ENCODE peak calls at places on chromosomes 13 and 19, in eight cellular contexts. R is fibroblast of lung; C is aorta; Q is psoas muscle; H is heart left ventricle; X is A673; O is left lung; J is effector memory CD4-positive, alpha-beta T cell. G is an unnamed sample.

GRCh38 chr19:46495789-46496099 is at the start of gene PNMA8B:
- DNase-seq in R (peak; percentile 43), C (peak; percentile 77), Q (peak; percentile 69), H (peak; percentile 64), X (peak; percentile 88), O (peak; percentile 45), J (no peak), G (peak; percentile 99)

GRCh38 chr19:11064831-11065303 is 24.4 kb upstream of the LDLR start:
- DNase-seq in R (peak; percentile 29), C (no peak), Q (peak; percentile 28), H (no peak), X (no peak), O (no peak), J (no peak), G (peak; percentile 77)

GRCh38 chr13:109919715-109920375 is 133.5 kb upstream of the IRS2 start:
- DNase-seq in R (peak; percentile 59), C (no peak), Q (no peak), H (no peak), X (no peak), O (no peak), J (no peak), G (no peak)

GRCh38 chr13:64925284-64925683 is 2304.9 kb downstream of the PCDH9 start:
- DNase-seq in R (peak; percentile 25), C (no peak), Q (no peak), H (no peak), X (peak; percentile 9), O (no peak), J (no peak), G (peak; percentile 8)

GRCh38 chr13:94598281-94598680 is 2.3 kb upstream of the TGDS start:
- DNase-seq in R (peak; percentile 28), C (no peak), Q (no peak), H (no peak), X (no peak), O (no peak), J (no peak), G (no peak)

GRCh38 chr13:46571189-46571901 is 18.4 kb downstream of the LRCH1 start:
- DNase-seq in R (peak; percentile 83), C (no peak), Q (no peak), H (peak; percentile 40), X (peak; percentile 49), O (no peak), J (no peak), G (no peak)

GRCh38 chr13:40469581-40470282 is 196.7 kb downstream of the FOXO1 start:
- DNase-seq in R (peak; percentile 56), C (no peak), Q (no peak), H (no peak), X (no peak), O (no peak), J (no peak), G (no peak)

GRCh38 chr19:2385053-2385721 is 25.1 kb downstream of the TMPRSS9 start:
- DNase-seq in R (peak; percentile 85), C (no peak), Q (peak; percentile 27), H (no peak), X (peak; percentile 83), O (no peak), J (no peak), G (peak; percentile 99)

GRCh38 chr19:55638864-55639359 is 1.9 kb upstream of the ZNF580 start:
- DNase-seq in R (peak; percentile 28), C (peak; percentile 50), Q (peak; percentile 60), H (no peak), X (peak; percentile 87), O (no peak), J (no peak), G (peak; percentile 69)

DNA sequence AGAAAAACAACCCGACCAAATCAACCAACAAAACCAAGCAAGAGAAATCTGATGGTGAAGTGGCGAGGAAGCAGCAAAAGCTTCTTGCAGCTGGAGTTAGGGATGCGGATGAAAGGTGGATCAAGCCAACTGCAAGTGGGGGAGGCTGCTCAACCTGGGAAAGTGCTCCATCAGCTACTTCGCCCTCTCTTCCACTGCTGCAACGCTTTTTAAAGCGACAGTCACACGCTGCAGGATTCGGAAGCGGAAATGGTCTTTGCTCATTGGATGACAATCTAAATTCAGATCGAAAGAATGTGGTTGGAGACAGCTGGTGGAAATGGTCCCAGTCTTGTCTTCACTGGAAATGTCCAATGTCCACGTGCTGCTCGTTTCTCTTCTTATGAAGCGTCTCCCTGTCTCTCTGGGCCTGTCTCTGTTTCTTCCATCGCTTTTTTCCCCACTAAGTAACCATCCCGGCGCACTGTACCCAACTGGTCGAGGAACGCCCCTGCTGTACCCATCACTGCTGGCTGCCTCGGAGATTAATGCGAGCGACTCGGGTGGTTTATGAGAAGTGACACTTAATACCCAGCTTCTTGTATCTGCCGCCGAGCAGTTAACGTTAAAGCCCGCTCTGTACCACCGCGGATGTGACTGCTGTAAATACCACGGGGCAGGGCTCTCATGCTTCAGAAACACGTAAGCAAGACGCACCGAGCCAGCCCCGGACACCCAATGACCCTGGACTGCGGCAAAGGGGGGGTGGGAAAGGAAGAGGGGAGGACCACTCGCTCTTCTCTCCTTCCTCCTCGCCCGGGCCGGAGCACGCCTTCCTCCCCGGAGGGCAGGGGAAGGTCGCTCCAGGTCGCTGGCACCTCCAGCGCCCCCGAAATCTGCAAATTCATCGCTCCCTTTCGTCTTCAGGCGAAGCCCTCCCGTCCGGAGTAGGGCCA is 1.9 kb upstream of the FGF9 start:
- DNase-seq in R (peak; percentile 47), C (no peak), Q (peak; percentile 41), H (peak; percentile 37), X (no peak), O (peak; percentile 58), J (peak; percentile 4), G (peak; percentile 72)
- H3K27me3 ChIP-seq in R (peaks cover 19% of the 10 kb centered on the region), C (peaks cover 2% of the 10 kb centered on the region), Q (peaks cover 2% of the 10 kb centered on the region), H (peaks cover 40% of the 10 kb centered on the region), X (peaks cover 46% of the 10 kb centered on the region), O (peaks cover 97% of the 10 kb centered on the region), J (no peaks in the 10 kb centered on the region), G (peaks cover 63% of the 10 kb centered on the region)

GRCh38 chr19:42066075-42066754 is 3.8 kb downstream of the GRIK5 start:
- DNase-seq in R (peak; percentile 26), C (no peak), Q (no peak), H (no peak), X (peak; percentile 36), O (no peak), J (no peak), G (peak; percentile 92)

GRCh38 chr19:42064432-42064831 is 5.6 kb downstream of the GRIK5 start:
- DNase-seq in R (no peak), C (no peak), Q (no peak), H (no peak), X (no peak), O (no peak), J (no peak), G (no peak)

GRCh38 chr19:42067315-42067888 is 2.6 kb downstream of the GRIK5 start:
- DNase-seq in R (no peak), C (no peak), Q (no peak), H (no peak), X (no peak), O (no peak), J (no peak), G (no peak)

GRCh38 chr19:42065051-42065450 is 5.0 kb downstream of the GRIK5 start:
- DNase-seq in R (no peak), C (no peak), Q (no peak), H (no peak), X (no peak), O (no peak), J (no peak), G (no peak)

DNA sequence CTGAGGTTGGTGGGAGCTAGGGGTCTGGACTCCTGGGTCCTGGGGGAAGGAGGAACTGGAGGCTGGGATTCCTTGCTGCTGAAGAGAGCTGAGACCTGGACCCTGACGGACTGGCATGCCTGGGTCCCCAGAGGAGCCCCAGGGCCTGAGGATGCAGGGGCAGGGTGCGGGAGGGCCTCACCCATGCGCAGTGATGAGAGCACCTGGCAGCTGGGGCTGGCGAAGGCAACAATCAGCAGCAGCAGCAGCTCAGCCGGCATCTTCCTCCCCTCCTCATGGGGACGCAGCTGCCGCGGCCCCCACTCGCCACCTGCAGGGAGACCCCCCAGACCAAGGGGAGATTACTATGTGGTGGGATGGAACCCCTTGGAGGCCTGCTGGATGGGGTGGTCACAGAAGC is 4.5 kb downstream of the GRIK5 start:
- DNase-seq in R (no peak), C (no peak), Q (no peak), H (no peak), X (no peak), O (no peak), J (no peak), G (no peak)
- H3K36me3 ChIP-seq in R (no peaks in the 10 kb centered on the region), C (no peaks in the 10 kb centered on the region), Q (no peaks in the 10 kb centered on the region), H (no peaks in the 10 kb centered on the region), X (peaks cover 22% of the 10 kb centered on the region), O (no peaks in the 10 kb centered on the region), J (no peaks in the 10 kb centered on the region), G (peaks cover 19% of the 10 kb centered on the region)

DNA sequence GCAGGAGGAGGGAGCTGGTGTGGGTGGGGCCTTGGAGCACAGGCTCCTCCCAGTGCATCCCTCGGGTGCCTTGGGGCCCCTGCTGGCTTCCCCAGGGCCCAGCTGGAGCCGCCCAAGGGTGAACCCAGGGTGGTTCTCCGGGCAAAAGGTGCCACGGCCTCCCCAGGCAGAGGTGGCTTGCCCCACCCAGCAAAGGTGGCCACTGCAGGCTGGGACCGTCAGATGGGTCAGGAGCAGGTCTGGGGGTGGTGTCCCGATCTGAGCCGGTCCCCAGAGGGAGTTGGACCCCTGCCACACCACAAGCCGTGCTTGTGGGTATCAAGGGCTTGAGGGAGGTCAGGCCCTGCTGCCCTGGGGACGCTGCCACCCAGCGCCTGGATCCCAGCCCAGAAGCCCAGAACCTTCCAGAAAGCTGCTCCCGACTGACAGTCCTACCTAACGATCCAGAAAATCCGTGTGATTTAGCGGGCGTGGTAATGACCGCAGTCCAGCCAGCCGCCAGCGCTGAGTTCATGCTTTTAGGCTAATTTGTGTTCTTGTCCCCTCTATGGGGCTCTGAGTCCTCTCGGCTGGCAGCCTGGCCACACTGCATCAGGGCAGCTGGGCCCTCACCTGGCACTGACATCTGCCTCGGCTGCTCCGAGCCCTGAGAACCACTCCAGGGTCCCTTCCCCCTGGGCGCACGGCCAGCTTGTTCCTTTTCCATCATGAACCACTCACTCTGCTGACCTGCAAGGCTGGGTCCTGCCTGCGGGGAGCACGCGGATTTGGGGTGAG is 5.0 kb upstream of the GRIN3B start:
- DNase-seq in R (peak; percentile 33), C (no peak), Q (no peak), H (no peak), X (no peak), O (peak; percentile 63), J (no peak), G (no peak)
- H3K27me3 ChIP-seq in R (peaks cover 24% of the 10 kb centered on the region), C (no peaks in the 10 kb centered on the region), Q (peaks cover 13% of the 10 kb centered on the region), H (peaks cover 44% of the 10 kb centered on the region), X (peaks cover 40% of the 10 kb centered on the region), O (peaks cover 57% of the 10 kb centered on the region), J (peaks cover 7% of the 10 kb centered on the region), G (peaks cover 22% of the 10 kb centered on the region)

GRCh38 chr19:38850231-38850975 is 617 bp upstream of the HNRNPL start:
- DNase-seq in R (peak; percentile 100), C (peak; percentile 99), Q (peak; percentile 99), H (peak; percentile 100), X (peak; percentile 100), O (peak; percentile 100), J (peak; percentile 99), G (peak; percentile 93)

GRCh38 chr19:38850976-38851621 is 1.3 kb upstream of the HNRNPL start:
- DNase-seq in R (no peak), C (peak; percentile 64), Q (no peak), H (peak; percentile 50), X (peak; percentile 49), O (peak; percentile 50), J (peak; percentile 26), G (peak; percentile 49)

GRCh38 chr19:38849147-38849745 is 540 bp downstream of the HNRNPL start:
- DNase-seq in R (peak; percentile 86), C (peak; percentile 98), Q (peak; percentile 98), H (peak; percentile 97), X (peak; percentile 98), O (peak; percentile 98), J (peak; percentile 97), G (peak; percentile 98)

GRCh38 chr19:38848299-38849146 is 1.3 kb downstream of the HNRNPL start:
- DNase-seq in R (no peak), C (no peak), Q (no peak), H (no peak), X (peak; percentile 6), O (no peak), J (no peak), G (peak; percentile 24)

GRCh38 chr19:38849746-38850230 is at the start of gene HNRNPL:
- DNase-seq in R (no peak), C (peak; percentile 99), Q (peak; percentile 99), H (peak; percentile 100), X (no peak), O (peak; percentile 99), J (no peak), G (peak; percentile 100)
- H3K36me3 ChIP-seq in R (peaks cover 13% of the 10 kb centered on the region), C (peaks cover 7% of the 10 kb centered on the region), Q (peaks cover 6% of the 10 kb centered on the region), H (peaks cover 24% of the 10 kb centered on the region), X (peaks cover 42% of the 10 kb centered on the region), O (peaks cover 32% of the 10 kb centered on the region), J (peaks cover 36% of the 10 kb centered on the region), G (peaks cover 30% of the 10 kb centered on the region)